ENCODE peak calls at places on chromosomes 7 and 10, in four cellular contexts. R is suprapubic skin, X is sigmoid colon, P is spleen. E is an unnamed sample.

GRCh38 chr7:150738092-150739044 is 1.1 kb downstream of the GIMAP5 start:
- DNase-seq in R (no peak), X (no peak), P (no peak), E (no peak)

GRCh38 chr7:82755705-82756551 is 312.4 kb upstream of the CACNA2D1 start:
- DNase-seq in R (no peak), X (no peak), P (no peak), E (no peak)

GRCh38 chr7:120856198-120856597 is 1.7 kb downstream of the TSPAN12 start:
- DNase-seq in R (no peak), X (no peak), P (no peak), E (no peak)

GRCh38 chr10:43110318-43111071 is 27.8 kb upstream of the CSGALNACT2 start:
- DNase-seq in R (no peak), X (no peak), P (no peak), E (peak; percentile 75)

GRCh38 chr10:411597-411996 is 276.3 kb downstream of the ZMYND11 start:
- DNase-seq in R (no peak), X (no peak), P (no peak), E (no peak)

GRCh38 chr10:111289467-111289866 is 212.6 kb downstream of the ADRA2A start:
- DNase-seq in R (no peak), X (no peak), P (no peak), E (peak; percentile 64)

GRCh38 chr7:148697256-148697841 is 1.4 kb upstream of the CUL1 start:
- DNase-seq in R (no peak), X (peak; percentile 74), P (no peak), E (peak; percentile 31)

GRCh38 chr7:32868116-32868515 is 23.4 kb downstream of the KBTBD2 start:
- DNase-seq in R (no peak), X (no peak), P (no peak), E (no peak)

GRCh38 chr7:152399344-152399743 is 36.5 kb downstream of the KMT2C start:
- DNase-seq in R (no peak), X (no peak), P (no peak), E (no peak)

GRCh38 chr7:473211-473734 is 46.4 kb downstream of the PDGFA start:
- DNase-seq in R (peak; percentile 68), X (peak; percentile 57), P (peak; percentile 66), E (peak; percentile 15)

GRCh38 chr10:46024948-46025347 is 5.5 kb downstream of the NCOA4 start:
- DNase-seq in R (no peak), X (no peak), P (no peak), E (no peak)

GRCh38 chr10:32795598-32796183 is 162.3 kb downstream of the ITGB1 start:
- DNase-seq in R (no peak), X (no peak), P (no peak), E (no peak)

GRCh38 chr7:115363916-115364315 is 442.0 kb downstream of the MDFIC start:
- DNase-seq in R (no peak), X (no peak), P (no peak), E (no peak)

GRCh38 chr7:41103331-41103730 is 599.6 kb downstream of the INHBA start:
- DNase-seq in R (no peak), X (no peak), P (no peak), E (no peak)

GRCh38 chr7:100503350-100503735 is 19.6 kb downstream of the NYAP1 start:
- DNase-seq in R (no peak), X (no peak), P (no peak), E (no peak)

GRCh38 chr10:66167816-66168215 is 758.0 kb upstream of the LRRTM3 start:
- DNase-seq in R (no peak), X (no peak), P (no peak), E (no peak)

GRCh38 chr10:97974526-97975525 is 55.6 kb downstream of the CRTAC1 start:
- DNase-seq in R (no peak), X (no peak), P (no peak), E (no peak)

GRCh38 chr10:132043861-132044695 is 21.7 kb upstream of the JAKMIP3 start:
- DNase-seq in R (no peak), X (no peak), P (no peak), E (no peak)

GRCh38 chr7:22726345-22726848 is 603 bp upstream of the IL6 start:
- DNase-seq in R (no peak), X (peak; percentile 77), P (peak; percentile 84), E (no peak)

GRCh38 chr7:140597425-140597949 is 43.1 kb downstream of the DENND2A start:
- DNase-seq in R (no peak), X (no peak), P (peak; percentile 22), E (no peak)

GRCh38 chr7:107813524-107813923 is 10.5 kb upstream of the SLC26A3 start:
- DNase-seq in R (no peak), X (no peak), P (no peak), E (no peak)

GRCh38 chr10:3102721-3103410 is 35.5 kb downstream of the PFKP start:
- DNase-seq in R (no peak), X (peak; percentile 84), P (no peak), E (no peak)

GRCh38 chr7:15557186-15557585 is 4.6 kb downstream of the AGMO start:
- DNase-seq in R (no peak), X (no peak), P (no peak), E (no peak)

GRCh38 chr10:62025134-62025794 is 123.8 kb downstream of the ARID5B start:
- DNase-seq in R (no peak), X (no peak), P (no peak), E (no peak)

GRCh38 chr7:39313958-39314357 is 252.2 kb upstream of the YAE1 start:
- DNase-seq in R (no peak), X (no peak), P (no peak), E (no peak)

GRCh38 chr10:49735848-49736563 is 26.1 kb downstream of the OGDHL start:
- DNase-seq in R (peak; percentile 75), X (no peak), P (no peak), E (no peak)

GRCh38 chr7:17304926-17305325 is 6.5 kb downstream of the AHR start:
- DNase-seq in R (no peak), X (no peak), P (no peak), E (no peak)

GRCh38 chr7:135773451-135773850 is 24.8 kb upstream of the FAM180A start:
- DNase-seq in R (no peak), X (no peak), P (no peak), E (no peak)

GRCh38 chr10:61283066-61283465 is 170.1 kb downstream of the TMEM26 start:
- DNase-seq in R (no peak), X (no peak), P (no peak), E (no peak)

GRCh38 chr7:140534743-140535142 is 55.4 kb upstream of the MKRN1 start:
- DNase-seq in R (no peak), X (peak; percentile 71), P (no peak), E (no peak)

GRCh38 chr10:12749760-12750478 is 251.6 kb downstream of the CCDC3 start:
- DNase-seq in R (no peak), X (no peak), P (no peak), E (no peak)

GRCh38 chr7:531777-532176 is 12.1 kb upstream of the PDGFA start:
- DNase-seq in R (no peak), X (no peak), P (no peak), E (no peak)

GRCh38 chr7:23273141-23273599 is 26.0 kb upstream of the MALSU1 start:
- DNase-seq in R (peak; percentile 90), X (peak; percentile 81), P (peak; percentile 96), E (peak; percentile 97)

GRCh38 chr7:106239406-106239805 is 45.4 kb downstream of the NAMPT start:
- DNase-seq in R (no peak), X (no peak), P (no peak), E (no peak)

GRCh38 chr7:112202819-112203218 is 3.4 kb downstream of the DOCK4 start:
- DNase-seq in R (no peak), X (peak; percentile 72), P (no peak), E (no peak)

GRCh38 chr10:75235375-75236177 is at the start of gene COMTD1:
- DNase-seq in R (peak; percentile 97), X (peak; percentile 97), P (peak; percentile 100), E (peak; percentile 99)

GRCh38 chr7:137626469-137627067 is 220.2 kb downstream of the DGKI start:
- DNase-seq in R (no peak), X (no peak), P (no peak), E (no peak)

DNA sequence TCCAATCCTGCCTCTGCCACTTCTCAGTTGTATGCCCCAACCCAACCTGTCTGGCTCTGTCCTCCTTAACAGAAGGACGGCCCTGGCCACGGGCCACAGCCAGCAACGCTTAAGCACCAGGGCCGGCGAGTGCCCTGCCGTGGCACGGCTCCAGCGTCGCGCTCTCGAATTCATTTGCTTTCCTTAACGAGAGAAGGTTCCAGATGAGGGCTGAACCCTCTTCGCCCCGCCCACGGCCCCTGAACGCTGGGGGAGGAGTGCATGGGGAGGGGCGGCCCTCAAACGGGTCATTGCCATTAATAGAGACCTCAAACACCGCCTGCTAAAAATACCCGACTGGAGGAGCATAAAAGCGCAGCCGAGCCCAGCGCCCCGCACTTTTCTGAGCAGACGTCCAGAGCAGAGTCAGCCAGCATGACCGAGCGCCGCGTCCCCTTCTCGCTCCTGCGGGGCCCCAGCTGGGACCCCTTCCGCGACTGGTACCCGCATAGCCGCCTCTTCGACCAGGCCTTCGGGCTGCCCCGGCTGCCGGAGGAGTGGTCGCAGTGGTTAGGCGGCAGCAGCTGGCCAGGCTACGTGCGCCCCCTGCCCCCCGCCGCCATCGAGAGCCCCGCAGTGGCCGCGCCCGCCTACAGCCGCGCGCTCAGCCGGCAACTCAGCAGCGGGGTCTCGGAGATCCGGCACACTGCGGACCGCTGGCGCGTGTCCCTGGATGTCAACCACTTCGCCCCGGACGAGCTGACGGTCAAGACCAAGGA is at the start of gene HSPB1:
- DNase-seq in R (peak; percentile 95), X (peak; percentile 99), P (peak; percentile 92), E (peak; percentile 95)
- TF ChIP-seq POLR2AphosphoS5 in R (no peak), X (peak; percentile 100), P (peak; percentile 94), E (peak; percentile 86)

DNA sequence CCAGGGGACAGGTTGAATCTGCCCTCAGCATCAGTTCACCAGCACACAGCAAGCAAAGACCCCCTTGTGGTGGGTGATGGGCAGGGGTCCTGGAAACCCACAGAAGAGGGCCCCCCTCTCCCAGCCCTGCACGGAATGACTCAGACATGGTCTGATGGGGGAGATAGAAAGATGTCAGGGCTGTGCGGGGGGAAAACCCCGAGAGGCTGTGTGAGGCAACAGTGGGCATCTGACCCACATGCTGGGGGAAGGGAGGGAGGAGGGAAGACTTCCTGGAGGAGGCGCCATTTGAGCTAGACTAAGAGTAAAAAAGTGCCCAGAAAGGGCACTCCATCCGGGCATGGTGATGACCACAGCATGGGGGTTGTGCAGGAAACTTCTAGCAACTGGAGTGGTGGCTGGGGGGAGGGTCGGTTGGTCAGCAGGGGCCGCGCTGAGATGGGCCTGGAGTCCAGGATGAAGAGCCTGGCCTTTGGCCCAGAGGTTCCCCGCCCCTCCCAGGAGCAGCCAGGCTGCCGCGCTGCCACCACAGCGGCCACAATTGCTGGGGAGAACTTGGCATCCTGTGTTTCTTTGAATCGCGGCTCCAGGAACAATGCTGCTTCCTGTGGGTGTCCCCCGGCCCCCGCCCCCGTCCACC is 2.5 kb downstream of the LFNG start:
- DNase-seq in R (no peak), X (no peak), P (peak; percentile 86), E (peak; percentile 85)
- TF ChIP-seq POLR2AphosphoS5 in R (no peak), X (no peak), P (peak; percentile 26), E (peak; percentile 47)

GRCh38 chr7:11760372-11760771 is 71.6 kb downstream of the THSD7A start:
- DNase-seq in R (no peak), X (no peak), P (no peak), E (no peak)
- TF ChIP-seq POLR2AphosphoS5 in R (no peak), X (no peak), P (no peak), E (no peak)

DNA sequence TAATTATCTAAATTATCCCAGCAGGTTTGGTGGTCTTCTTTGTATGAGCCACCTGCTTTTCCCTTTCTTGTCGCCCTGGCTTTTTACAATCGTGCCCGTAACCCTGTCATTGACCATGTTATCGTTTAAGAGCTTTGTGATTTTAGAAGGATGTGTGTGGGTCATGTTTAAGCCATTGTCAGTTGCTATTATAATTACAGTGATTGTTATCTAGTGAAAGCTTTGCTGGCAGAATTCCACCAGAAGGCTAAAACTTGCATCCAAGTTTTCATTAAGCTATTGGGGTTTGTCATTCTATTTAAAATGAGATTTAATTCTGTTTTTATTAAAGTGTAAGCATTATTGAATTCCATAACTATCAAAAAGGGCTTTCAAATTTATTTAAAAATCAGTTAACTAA is 354.2 kb upstream of the TMEM229A start:
- DNase-seq in R (no peak), X (no peak), P (no peak), E (no peak)
- TF ChIP-seq POLR2AphosphoS5 in R (no peak), X (no peak), P (no peak), E (no peak)

E was measured in upper lobe of left lung.